ENCODE peak calls at places on chromosomes 16 and 17, in ten cellular contexts. One of them, this sample, is unnamed.

GRCh38 chr17:16215273-16215964 is at the start of gene NCOR1:
- DNase-seq in CD8-positive, alpha-beta T cell: peak; percentile 89
- DNase-seq in lung: peak; percentile 93
- DNase-seq in SK-N-SH: peak; percentile 94
- DNase-seq in right lobe of liver: peak; percentile 97
- DNase-seq in mammary epithelial cell: peak; percentile 93
- DNase-seq in stomach: peak; percentile 94
- DNase-seq in A549: peak; percentile 80
- DNase-seq in ovary: peak; percentile 92
- DNase-seq in colonic mucosa: peak; percentile 93
- DNase-seq in this sample: peak; percentile 95

GRCh38 chr17:309361-309888 is 43.2 kb downstream of the RPH3AL start:
- DNase-seq in CD8-positive, alpha-beta T cell: no peak
- DNase-seq in A549: peak; percentile 44
- DNase-seq in SK-N-SH: peak; percentile 86
- DNase-seq in right lobe of liver: peak; percentile 11
- DNase-seq in lung: no peak
- DNase-seq in mammary epithelial cell: no peak
- DNase-seq in ovary: no peak
- DNase-seq in colonic mucosa: no peak
- DNase-seq in stomach: no peak
- DNase-seq in this sample: no peak

GRCh38 chr17:35846055-35846809 is 22.5 kb downstream of the HEATR9 start:
- DNase-seq in lung: no peak
- DNase-seq in CD8-positive, alpha-beta T cell: no peak
- DNase-seq in mammary epithelial cell: no peak
- DNase-seq in ovary: no peak
- DNase-seq in right lobe of liver: no peak
- DNase-seq in colonic mucosa: no peak
- DNase-seq in SK-N-SH: no peak
- DNase-seq in stomach: no peak
- DNase-seq in A549: no peak
- DNase-seq in this sample: no peak

GRCh38 chr16:6335072-6335471 is 997.6 kb upstream of the RBFOX1 start:
- DNase-seq in lung: no peak
- DNase-seq in A549: peak; percentile 4
- DNase-seq in SK-N-SH: peak; percentile 34
- DNase-seq in ovary: no peak
- DNase-seq in mammary epithelial cell: no peak
- DNase-seq in stomach: no peak
- DNase-seq in right lobe of liver: no peak
- DNase-seq in colonic mucosa: no peak
- DNase-seq in CD8-positive, alpha-beta T cell: no peak
- DNase-seq in this sample: no peak

GRCh38 chr16:79618712-79619050 is 18.1 kb upstream of the MAF start:
- DNase-seq in CD8-positive, alpha-beta T cell: no peak
- DNase-seq in ovary: no peak
- DNase-seq in mammary epithelial cell: no peak
- DNase-seq in A549: no peak
- DNase-seq in lung: no peak
- DNase-seq in SK-N-SH: no peak
- DNase-seq in stomach: no peak
- DNase-seq in colonic mucosa: no peak
- DNase-seq in right lobe of liver: no peak
- DNase-seq in this sample: no peak

GRCh38 chr16:13296206-13296605 is 394.8 kb downstream of the SHISA9 start:
- DNase-seq in stomach: no peak
- DNase-seq in colonic mucosa: no peak
- DNase-seq in CD8-positive, alpha-beta T cell: no peak
- DNase-seq in ovary: no peak
- DNase-seq in right lobe of liver: no peak
- DNase-seq in SK-N-SH: no peak
- DNase-seq in lung: no peak
- DNase-seq in A549: no peak
- DNase-seq in mammary epithelial cell: no peak
- DNase-seq in this sample: no peak

GRCh38 chr17:78104540-78104941 is 24.0 kb downstream of the TMC6 start:
- DNase-seq in lung: no peak
- DNase-seq in CD8-positive, alpha-beta T cell: no peak
- DNase-seq in SK-N-SH: no peak
- DNase-seq in mammary epithelial cell: no peak
- DNase-seq in stomach: no peak
- DNase-seq in colonic mucosa: no peak
- DNase-seq in A549: no peak
- DNase-seq in right lobe of liver: no peak
- DNase-seq in ovary: no peak
- DNase-seq in this sample: no peak

GRCh38 chr17:81651692-81652091 is 4.7 kb downstream of the PDE6G start:
- DNase-seq in ovary: no peak
- DNase-seq in SK-N-SH: peak; percentile 89
- DNase-seq in A549: peak; percentile 92
- DNase-seq in lung: no peak
- DNase-seq in mammary epithelial cell: peak; percentile 69
- DNase-seq in CD8-positive, alpha-beta T cell: no peak
- DNase-seq in colonic mucosa: no peak
- DNase-seq in right lobe of liver: no peak
- DNase-seq in stomach: no peak
- DNase-seq in this sample: no peak

GRCh38 chr17:82216301-82217119 is 3.9 kb upstream of the CCDC57 start:
- DNase-seq in ovary: no peak
- DNase-seq in stomach: peak; percentile 89
- DNase-seq in A549: no peak
- DNase-seq in SK-N-SH: peak; percentile 54
- DNase-seq in lung: peak; percentile 81
- DNase-seq in CD8-positive, alpha-beta T cell: peak; percentile 62
- DNase-seq in mammary epithelial cell: peak; percentile 93
- DNase-seq in colonic mucosa: peak; percentile 85
- DNase-seq in right lobe of liver: peak; percentile 82
- DNase-seq in this sample: peak; percentile 95

GRCh38 chr16:2468142-2468724 is 2.9 kb upstream of the NTN3 start:
- DNase-seq in SK-N-SH: peak; percentile 75
- DNase-seq in ovary: peak; percentile 51
- DNase-seq in A549: peak; percentile 23
- DNase-seq in colonic mucosa: no peak
- DNase-seq in lung: no peak
- DNase-seq in right lobe of liver: no peak
- DNase-seq in CD8-positive, alpha-beta T cell: peak; percentile 34
- DNase-seq in stomach: no peak
- DNase-seq in mammary epithelial cell: peak; percentile 78
- DNase-seq in this sample: no peak

GRCh38 chr17:45310380-45311324 is 6.2 kb downstream of the MAP3K14 start:
- DNase-seq in A549: no peak
- DNase-seq in ovary: no peak
- DNase-seq in mammary epithelial cell: no peak
- DNase-seq in right lobe of liver: peak; percentile 66
- DNase-seq in CD8-positive, alpha-beta T cell: no peak
- DNase-seq in colonic mucosa: peak; percentile 88
- DNase-seq in SK-N-SH: no peak
- DNase-seq in lung: no peak
- DNase-seq in stomach: peak; percentile 87
- DNase-seq in this sample: no peak

GRCh38 chr17:34361478-34362061 is 1.5 kb downstream of the CCL1 start:
- DNase-seq in SK-N-SH: peak; percentile 82
- DNase-seq in stomach: peak; percentile 83
- DNase-seq in lung: peak; percentile 91
- DNase-seq in CD8-positive, alpha-beta T cell: peak; percentile 53
- DNase-seq in ovary: peak; percentile 80
- DNase-seq in right lobe of liver: peak; percentile 89
- DNase-seq in A549: peak; percentile 90
- DNase-seq in mammary epithelial cell: peak; percentile 57
- DNase-seq in colonic mucosa: peak; percentile 92
- DNase-seq in this sample: peak; percentile 93

GRCh38 chr17:41965694-41966375 is 760 bp upstream of the CNP start:
- DNase-seq in right lobe of liver: peak; percentile 85
- DNase-seq in SK-N-SH: peak; percentile 54
- DNase-seq in colonic mucosa: peak; percentile 93
- DNase-seq in ovary: peak; percentile 63
- DNase-seq in stomach: peak; percentile 89
- DNase-seq in lung: peak; percentile 86
- DNase-seq in mammary epithelial cell: peak; percentile 95
- DNase-seq in CD8-positive, alpha-beta T cell: peak; percentile 70
- DNase-seq in A549: peak; percentile 74
- DNase-seq in this sample: peak; percentile 79

GRCh38 chr16:84331998-84332780 is 36.1 kb upstream of the ATP2C2 start:
- DNase-seq in right lobe of liver: no peak
- DNase-seq in SK-N-SH: no peak
- DNase-seq in colonic mucosa: no peak
- DNase-seq in CD8-positive, alpha-beta T cell: no peak
- DNase-seq in A549: no peak
- DNase-seq in lung: no peak
- DNase-seq in stomach: no peak
- DNase-seq in mammary epithelial cell: peak; percentile 58
- DNase-seq in ovary: no peak
- DNase-seq in this sample: no peak

GRCh38 chr17:36827056-36827455 is 110.2 kb upstream of the LHX1 start:
- DNase-seq in colonic mucosa: no peak
- DNase-seq in A549: no peak
- DNase-seq in SK-N-SH: no peak
- DNase-seq in ovary: no peak
- DNase-seq in mammary epithelial cell: no peak
- DNase-seq in stomach: no peak
- DNase-seq in CD8-positive, alpha-beta T cell: no peak
- DNase-seq in right lobe of liver: no peak
- DNase-seq in lung: no peak
- DNase-seq in this sample: no peak

DNA sequence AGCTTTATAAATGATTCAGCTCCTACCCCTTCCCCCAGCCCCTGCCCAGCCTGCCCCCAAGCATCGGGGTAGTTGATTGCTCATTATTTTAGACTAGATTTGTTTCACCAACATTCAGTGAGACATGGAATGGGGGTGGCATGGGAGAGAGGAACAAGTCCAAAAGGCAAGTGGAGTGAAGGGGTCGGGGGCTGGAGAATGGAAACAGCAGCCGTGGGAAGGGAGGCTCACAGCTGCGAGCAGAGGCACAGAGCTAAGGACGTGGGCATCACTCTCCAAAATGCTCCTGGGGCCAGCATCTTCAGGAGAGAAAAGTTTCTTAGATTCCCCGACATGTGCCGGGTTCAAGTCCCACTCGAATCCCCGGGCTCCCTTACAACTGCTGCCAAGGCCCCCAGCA is 19.3 kb downstream of the PIPOX start:
- DNase-seq in right lobe of liver: no peak
- DNase-seq in stomach: no peak
- DNase-seq in CD8-positive, alpha-beta T cell: no peak
- DNase-seq in ovary: no peak
- DNase-seq in A549: no peak
- DNase-seq in SK-N-SH: no peak
- DNase-seq in lung: no peak
- DNase-seq in colonic mucosa: no peak
- DNase-seq in mammary epithelial cell: no peak
- DNase-seq in this sample: no peak
- H3K27ac ChIP-seq in right lobe of liver: no peak overlapping the region
- H3K27ac ChIP-seq in stomach: no peak overlapping the region
- H3K27ac ChIP-seq in CD8-positive, alpha-beta T cell: no peak overlapping the region
- H3K27ac ChIP-seq in ovary: no peak overlapping the region
- H3K27ac ChIP-seq in A549: no peak overlapping the region
- H3K27ac ChIP-seq in SK-N-SH: no peak overlapping the region
- H3K27ac ChIP-seq in lung: no peak overlapping the region
- H3K27ac ChIP-seq in colonic mucosa: no peak overlapping the region
- H3K27ac ChIP-seq in mammary epithelial cell: no peak overlapping the region
- H3K27ac ChIP-seq in this sample: no peak overlapping the region

GRCh38 chr17:29867643-29868181 is 62.3 kb downstream of the SSH2 start:
- DNase-seq in lung: no peak
- DNase-seq in CD8-positive, alpha-beta T cell: no peak
- DNase-seq in SK-N-SH: no peak
- DNase-seq in stomach: no peak
- DNase-seq in right lobe of liver: no peak
- DNase-seq in A549: no peak
- DNase-seq in colonic mucosa: no peak
- DNase-seq in mammary epithelial cell: no peak
- DNase-seq in ovary: no peak
- DNase-seq in this sample: no peak
- H3K27ac ChIP-seq in lung: no peak overlapping the region
- H3K27ac ChIP-seq in CD8-positive, alpha-beta T cell: no peak overlapping the region
- H3K27ac ChIP-seq in SK-N-SH: no peak overlapping the region
- H3K27ac ChIP-seq in stomach: no peak overlapping the region
- H3K27ac ChIP-seq in right lobe of liver: no peak overlapping the region
- H3K27ac ChIP-seq in A549: no peak overlapping the region
- H3K27ac ChIP-seq in colonic mucosa: no peak overlapping the region
- H3K27ac ChIP-seq in mammary epithelial cell: no peak overlapping the region
- H3K27ac ChIP-seq in ovary: no peak overlapping the region
- H3K27ac ChIP-seq in this sample: no peak overlapping the region

GRCh38 chr17:39635614-39636176 is 1.2 kb upstream of the STARD3 start:
- DNase-seq in SK-N-SH: no peak
- DNase-seq in stomach: no peak
- DNase-seq in lung: no peak
- DNase-seq in mammary epithelial cell: no peak
- DNase-seq in CD8-positive, alpha-beta T cell: no peak
- DNase-seq in A549: no peak
- DNase-seq in right lobe of liver: no peak
- DNase-seq in colonic mucosa: no peak
- DNase-seq in ovary: no peak
- DNase-seq in this sample: no peak
- H3K27ac ChIP-seq in SK-N-SH: no peak overlapping the region
- H3K27ac ChIP-seq in stomach: no peak overlapping the region
- H3K27ac ChIP-seq in lung: no peak overlapping the region
- H3K27ac ChIP-seq in mammary epithelial cell: no peak overlapping the region
- H3K27ac ChIP-seq in CD8-positive, alpha-beta T cell: no peak overlapping the region
- H3K27ac ChIP-seq in A549: peak overlapping the region; percentile 93
- H3K27ac ChIP-seq in right lobe of liver: no peak overlapping the region
- H3K27ac ChIP-seq in colonic mucosa: no peak overlapping the region
- H3K27ac ChIP-seq in ovary: peak overlapping the region; percentile 93
- H3K27ac ChIP-seq in this sample: peak overlapping the region; percentile 90

GRCh38 chr16:82037251-82037650 is 2.2 kb downstream of the HSD17B2 start:
- DNase-seq in stomach: no peak
- DNase-seq in mammary epithelial cell: no peak
- DNase-seq in CD8-positive, alpha-beta T cell: no peak
- DNase-seq in SK-N-SH: no peak
- DNase-seq in lung: no peak
- DNase-seq in colonic mucosa: no peak
- DNase-seq in right lobe of liver: no peak
- DNase-seq in A549: no peak
- DNase-seq in ovary: no peak
- DNase-seq in this sample: no peak
- H3K27ac ChIP-seq in stomach: no peak overlapping the region
- H3K27ac ChIP-seq in mammary epithelial cell: no peak overlapping the region
- H3K27ac ChIP-seq in CD8-positive, alpha-beta T cell: no peak overlapping the region
- H3K27ac ChIP-seq in SK-N-SH: no peak overlapping the region
- H3K27ac ChIP-seq in lung: no peak overlapping the region
- H3K27ac ChIP-seq in colonic mucosa: no peak overlapping the region
- H3K27ac ChIP-seq in right lobe of liver: peak overlapping the region; percentile 46
- H3K27ac ChIP-seq in A549: no peak overlapping the region
- H3K27ac ChIP-seq in ovary: no peak overlapping the region
- H3K27ac ChIP-seq in this sample: no peak overlapping the region

GRCh38 chr16:75250089-75250808 is 1.2 kb downstream of the BCAR1 start:
- DNase-seq in A549: peak; percentile 63
- DNase-seq in stomach: peak; percentile 90
- DNase-seq in mammary epithelial cell: no peak
- DNase-seq in ovary: peak; percentile 52
- DNase-seq in CD8-positive, alpha-beta T cell: no peak
- DNase-seq in SK-N-SH: no peak
- DNase-seq in colonic mucosa: peak; percentile 87
- DNase-seq in lung: peak; percentile 50
- DNase-seq in right lobe of liver: peak; percentile 74
- DNase-seq in this sample: no peak
- H3K27ac ChIP-seq in A549: peak overlapping the region; percentile 99
- H3K27ac ChIP-seq in stomach: peak overlapping the region; percentile 97
- H3K27ac ChIP-seq in mammary epithelial cell: peak overlapping the region; percentile 71
- H3K27ac ChIP-seq in ovary: peak overlapping the region; percentile 53
- H3K27ac ChIP-seq in CD8-positive, alpha-beta T cell: no peak overlapping the region
- H3K27ac ChIP-seq in SK-N-SH: peak overlapping the region; percentile 29
- H3K27ac ChIP-seq in colonic mucosa: peak overlapping the region; percentile 94
- H3K27ac ChIP-seq in lung: peak overlapping the region; percentile 97
- H3K27ac ChIP-seq in right lobe of liver: peak overlapping the region; percentile 60
- H3K27ac ChIP-seq in this sample: peak overlapping the region; percentile 93

GRCh38 chr16:85698459-85699223 is 9.9 kb upstream of the GINS2 start:
- DNase-seq in mammary epithelial cell: no peak
- DNase-seq in colonic mucosa: no peak
- DNase-seq in stomach: no peak
- DNase-seq in lung: no peak
- DNase-seq in ovary: no peak
- DNase-seq in right lobe of liver: no peak
- DNase-seq in SK-N-SH: no peak
- DNase-seq in A549: no peak
- DNase-seq in CD8-positive, alpha-beta T cell: no peak
- DNase-seq in this sample: no peak
- H3K27ac ChIP-seq in mammary epithelial cell: no peak overlapping the region
- H3K27ac ChIP-seq in colonic mucosa: no peak overlapping the region
- H3K27ac ChIP-seq in stomach: no peak overlapping the region
- H3K27ac ChIP-seq in lung: no peak overlapping the region
- H3K27ac ChIP-seq in ovary: no peak overlapping the region
- H3K27ac ChIP-seq in right lobe of liver: no peak overlapping the region
- H3K27ac ChIP-seq in SK-N-SH: no peak overlapping the region
- H3K27ac ChIP-seq in A549: no peak overlapping the region
- H3K27ac ChIP-seq in CD8-positive, alpha-beta T cell: no peak overlapping the region
- H3K27ac ChIP-seq in this sample: no peak overlapping the region

This sample was measured in tibial artery.